ENCODE peak calls at places on chromosomes 12 and 14, in four cellular contexts. X is skeletal muscle cell, E is K562, W is posterior cingulate gyrus. Q is an unnamed sample.
A peak's percentile ranks its signal among the peaks of the same experiment; 100 is the strongest.

GRCh38 chr14:80587096-80587724 is 354.3 kb downstream of the CEP128 start:
- DNase-seq in X (no peak), E (no peak), W (no peak), Q (no peak)

GRCh38 chr12:113955109-113955970 is 10.8 kb downstream of the RBM19 start:
- DNase-seq in X (no peak), E (no peak), W (no peak), Q (peak; percentile 28)

GRCh38 chr12:22527999-22528398 is 16.3 kb downstream of the C2CD5 start:
- DNase-seq in X (no peak), E (no peak), W (no peak), Q (no peak)

GRCh38 chr12:25592725-25593495 is 39.8 kb upstream of the LMNTD1 start:
- DNase-seq in X (no peak), E (no peak), W (no peak), Q (no peak)

GRCh38 chr14:77027538-77028383 is 747 bp downstream of the IRF2BPL start:
- DNase-seq in X (no peak), E (peak; percentile 76), W (peak; percentile 45), Q (peak; percentile 41)

GRCh38 chr14:71856199-71856919 is 75.9 kb upstream of the RGS6 start:
- DNase-seq in X (no peak), E (no peak), W (no peak), Q (no peak)

GRCh38 chr14:94681300-94682060 is 69.3 kb downstream of the SERPINA3 start:
- DNase-seq in X (peak; percentile 4), E (peak; percentile 47), W (no peak), Q (no peak)

GRCh38 chr14:63759454-63759853 is 31.6 kb upstream of the SGPP1 start:
- DNase-seq in X (no peak), E (no peak), W (no peak), Q (no peak)

GRCh38 chr14:65815127-65815526 is 402.6 kb downstream of the FUT8 start:
- DNase-seq in X (no peak), E (no peak), W (no peak), Q (no peak)

GRCh38 chr12:46677749-46678148 is 148.0 kb downstream of the SLC38A4 start:
- DNase-seq in X (no peak), E (no peak), W (no peak), Q (no peak)

GRCh38 chr12:88753074-88753473 is 172.8 kb upstream of the KITLG start:
- DNase-seq in X (no peak), E (no peak), W (no peak), Q (no peak)

GRCh38 chr14:69726761-69727511 is 40.0 kb upstream of the SRSF5 start:
- DNase-seq in X (no peak), E (peak; percentile 78), W (peak; percentile 67), Q (peak; percentile 92)

GRCh38 chr12:69927145-69927544 is 102.1 kb downstream of the MYRFL start:
- DNase-seq in X (no peak), E (no peak), W (no peak), Q (no peak)

GRCh38 chr12:78290606-78291345 is 460.1 kb downstream of the NAV3 start:
- DNase-seq in X (peak; percentile 94), E (no peak), W (no peak), Q (no peak)

GRCh38 chr14:92651106-92651792 is 97.2 kb downstream of the LGMN start:
- DNase-seq in X (no peak), E (no peak), W (no peak), Q (no peak)

GRCh38 chr12:1474059-1474537 is 120.3 kb downstream of the FBXL14 start:
- DNase-seq in X (peak; percentile 96), E (no peak), W (no peak), Q (no peak)

GRCh38 chr12:128708789-128709188 is 115.0 kb downstream of the SLC15A4 start:
- DNase-seq in X (no peak), E (no peak), W (no peak), Q (no peak)